ENCODE peak calls at places on chromosome 6, in four cellular contexts. I, Z, P and Y are unnamed samples.

GRCh38 chr6:71466362-71466761 is 177.8 kb downstream of the OGFRL1 start:
- DNase-seq in I (no peak), P (no peak), Z (no peak), Y (no peak)

GRCh38 chr6:147625946-147626345 is 117.5 kb downstream of the SAMD5 start:
- DNase-seq in Z (no peak), I (no peak), P (no peak), Y (no peak)

GRCh38 chr6:122753688-122754056 is 25.8 kb upstream of the FABP7 start:
- DNase-seq in P (no peak), Z (no peak), I (no peak), Y (no peak)

GRCh38 chr6:20202070-20202658 is 10.1 kb downstream of the MBOAT1 start:
- DNase-seq in Z (peak), I (peak), P (peak), Y (peak)

GRCh38 chr6:28789553-28790083 is 134.2 kb downstream of the TRIM27 start:
- DNase-seq in I (no peak), P (peak), Z (peak), Y (peak)

GRCh38 chr6:143676437-143677045 is 1.2 kb upstream of the PHACTR2 start:
- DNase-seq in Z (peak), P (no peak), I (no peak), Y (no peak)

GRCh38 chr6:91781946-91782345 is 1195.1 kb upstream of the MAP3K7 start:
- DNase-seq in I (no peak), Z (no peak), P (no peak), Y (peak)

GRCh38 chr6:135851442-135852271 is at the start of gene PDE7B:
- DNase-seq in I (peak), P (peak), Z (peak), Y (no peak)

GRCh38 chr6:136331461-136331860 is 41.8 kb upstream of the BCLAF1 start:
- DNase-seq in Z (no peak), I (no peak), P (no peak), Y (no peak)

GRCh38 chr6:36807750-36808149 is 31.5 kb downstream of the CPNE5 start:
- DNase-seq in I (no peak), Z (no peak), P (no peak), Y (no peak)

GRCh38 chr6:111562271-111562670 is 43.4 kb downstream of the TRAF3IP2 start:
- DNase-seq in I (no peak), Z (no peak), P (no peak), Y (no peak)

GRCh38 chr6:142531727-142532126 is 229.9 kb downstream of the ADGRG6 start:
- DNase-seq in Z (no peak), P (no peak), I (no peak), Y (no peak)

GRCh38 chr6:1856381-1856780 is 246.7 kb downstream of the FOXC1 start:
- DNase-seq in P (no peak), Z (peak), I (peak), Y (peak)

GRCh38 chr6:121222656-121223055 is 111.6 kb downstream of the TBC1D32 start:
- DNase-seq in Z (peak), P (peak), I (peak), Y (no peak)

GRCh38 chr6:29011276-29011734 is 6.2 kb upstream of the ZNF311 start:
- DNase-seq in I (no peak), Z (no peak), P (peak), Y (no peak)

GRCh38 chr6:49552596-49552995 is 2.1 kb downstream of the C6orf141 start:
- DNase-seq in Z (no peak), I (no peak), P (no peak), Y (no peak)

GRCh38 chr6:167031082-167031709 is 32.0 kb downstream of the CEP43 start:
- DNase-seq in Z (no peak), I (no peak), P (no peak), Y (no peak)

GRCh38 chr6:68229566-68229965 is 405.5 kb upstream of the ADGRB3 start:
- DNase-seq in P (no peak), Z (no peak), I (no peak), Y (no peak)

GRCh38 chr6:26216886-26217713 is 129.9 kb downstream of the HFE start:
- DNase-seq in Z (no peak), P (peak), I (peak), Y (peak)

GRCh38 chr6:147022041-147022440 is 182.2 kb upstream of the STXBP5 start:
- DNase-seq in Z (peak), I (no peak), P (peak), Y (no peak)

GRCh38 chr6:107805504-107805903 is 18.6 kb downstream of the SCML4 start:
- DNase-seq in I (no peak), Z (no peak), P (no peak), Y (no peak)

GRCh38 chr6:48764261-48764660 is 653.3 kb upstream of the PTCHD4 start:
- DNase-seq in P (no peak), Z (no peak), I (no peak), Y (no peak)